ENCODE peak calls at places on chromosome 20, in four cellular contexts. K, X, Y and C are unnamed samples.

GRCh38 chr20:23584434-23585199 is 16.3 kb upstream of the CST9L start:
- DNase-seq in K (no peak), X (no peak), Y (no peak), C (no peak)

GRCh38 chr20:33832113-33832853 is 21.1 kb downstream of the CHMP4B start:
- DNase-seq in K (peak; percentile 88), X (no peak), Y (no peak), C (no peak)

GRCh38 chr20:58017970-58018530 is 210.4 kb downstream of the ANKRD60 start:
- DNase-seq in K (no peak), X (no peak), Y (no peak), C (no peak)

GRCh38 chr20:43681991-43682410 is 15.1 kb downstream of the MYBL2 start:
- DNase-seq in K (peak; percentile 74), X (no peak), Y (peak; percentile 99), C (peak; percentile 1)

GRCh38 chr20:20812141-20812540 is 99.7 kb upstream of the RALGAPA2 start:
- DNase-seq in K (no peak), X (no peak), Y (no peak), C (no peak)

GRCh38 chr20:33162753-33163152 is 5.2 kb upstream of the BPIFA2 start:
- DNase-seq in K (no peak), X (no peak), Y (no peak), C (no peak)

GRCh38 chr20:38395165-38395564 is 40.0 kb downstream of the SNHG17 start:
- DNase-seq in K (no peak), X (no peak), Y (no peak), C (no peak)

GRCh38 chr20:23060629-23061028 is 11.2 kb upstream of the THBD start:
- DNase-seq in K (no peak), X (no peak), Y (no peak), C (no peak)

GRCh38 chr20:47350181-47350550 is 6.3 kb downstream of the ZMYND8 start:
- DNase-seq in K (no peak), X (no peak), Y (no peak), C (no peak)

GRCh38 chr20:25058051-25058796 is at the start of gene ACSS1:
- DNase-seq in K (peak; percentile 78), X (peak; percentile 65), Y (peak; percentile 89), C (peak; percentile 84)

GRCh38 chr20:56460459-56460858 is 8.0 kb upstream of the RTF2 start:
- DNase-seq in K (no peak), X (peak; percentile 53), Y (no peak), C (no peak)

GRCh38 chr20:6685181-6685582 is 82.3 kb upstream of the BMP2 start:
- DNase-seq in K (no peak), X (no peak), Y (no peak), C (no peak)

GRCh38 chr20:768426-768978 is at the start of gene SLC52A3:
- DNase-seq in K (peak; percentile 89), X (no peak), Y (no peak), C (peak; percentile 82)

GRCh38 chr20:11902264-11902663 is 15.4 kb upstream of the BTBD3 start:
- DNase-seq in K (no peak), X (no peak), Y (no peak), C (no peak)

GRCh38 chr20:13412806-13413445 is 191.9 kb downstream of the ISM1 start:
- DNase-seq in K (no peak), X (no peak), Y (no peak), C (no peak)

GRCh38 chr20:50144362-50144761 is 9.2 kb downstream of the PEDS1 start:
- DNase-seq in K (peak; percentile 34), X (no peak), Y (no peak), C (no peak)

GRCh38 chr20:50318709-50319108 is 128.1 kb downstream of the CEBPB start:
- DNase-seq in K (peak; percentile 10), X (no peak), Y (no peak), C (no peak)

GRCh38 chr20:9609892-9610502 is 95.6 kb downstream of the LAMP5 start:
- DNase-seq in K (peak; percentile 71), X (no peak), Y (peak; percentile 84), C (peak; percentile 47)

GRCh38 chr20:24632581-24632980 is 163.2 kb downstream of the SYNDIG1 start:
- DNase-seq in K (no peak), X (no peak), Y (no peak), C (no peak)

DNA sequence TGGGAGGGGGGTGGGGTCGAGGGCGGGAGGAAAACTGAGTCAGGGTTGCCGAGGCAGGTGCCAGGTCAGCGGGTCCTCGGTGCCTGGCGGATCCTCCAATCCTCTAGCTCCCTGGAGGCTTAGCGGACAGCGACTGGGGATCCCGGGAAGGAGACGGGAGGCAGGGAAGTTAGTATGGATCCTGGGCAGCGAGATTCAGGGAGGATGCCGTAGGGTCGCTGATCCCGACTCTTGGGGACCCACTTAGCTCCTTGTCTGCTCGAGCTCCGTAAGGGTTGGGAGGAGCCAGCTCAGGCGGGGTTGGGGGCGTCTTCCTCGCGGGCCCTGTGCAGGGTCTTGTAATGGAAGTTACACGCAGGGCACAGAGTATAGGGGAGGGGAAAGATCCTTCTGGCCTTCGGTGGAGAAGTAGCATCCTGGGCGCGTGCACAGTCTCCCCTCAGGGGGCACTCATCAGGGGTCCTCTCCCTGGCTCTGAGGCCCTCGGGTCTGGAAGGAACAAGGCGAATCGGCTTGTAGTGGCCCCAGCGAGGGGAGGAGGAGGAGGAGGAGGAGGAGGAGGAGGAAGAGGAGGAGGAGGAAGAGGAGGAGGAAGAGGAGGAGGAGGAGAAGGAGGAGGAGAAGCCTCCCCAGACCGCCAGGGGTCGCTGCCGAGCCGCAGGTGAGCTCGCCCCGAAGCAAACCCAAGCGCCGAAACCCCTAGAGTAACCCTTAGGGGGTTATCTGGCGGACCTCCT is 6.4 kb upstream of the SLC12A5 start:
- DNase-seq in K (peak; percentile 67), X (peak; percentile 41), Y (peak; percentile 49), C (peak; percentile 90)
- H3K4me3 ChIP-seq in K (no peak overlapping the region), X (peak overlapping the region; percentile 20), Y (peak overlapping the region; percentile 60), C (peak overlapping the region; percentile 64)

GRCh38 chr20:2806351-2806701 is 5.9 kb upstream of the CPXM1 start:
- DNase-seq in K (peak; percentile 38), X (no peak), Y (no peak), C (no peak)
- H3K27me3 ChIP-seq in K (peaks cover 68% of the 10 kb centered on the region), X (peaks cover 7% of the 10 kb centered on the region), Y (peaks cover 59% of the 10 kb centered on the region), C (peaks cover 61% of the 10 kb centered on the region)

GRCh38 chr20:19015890-19016465 is 196.5 kb upstream of the SLC24A3 start:
- DNase-seq in K (no peak), X (no peak), Y (no peak), C (peak; percentile 17)

GRCh38 chr20:19013907-19014306 is 198.5 kb upstream of the SLC24A3 start:
- DNase-seq in K (no peak), X (no peak), Y (no peak), C (no peak)

GRCh38 chr20:19015326-19015725 is 197.1 kb upstream of the SLC24A3 start:
- DNase-seq in K (no peak), X (no peak), Y (no peak), C (peak; percentile 19)

GRCh38 chr20:19009071-19009688 is 195.6 kb downstream of the SCP2D1 start:
- DNase-seq in K (no peak), X (no peak), Y (no peak), C (no peak)

GRCh38 chr20:19012671-19013070 is 199.1 kb downstream of the SCP2D1 start:
- DNase-seq in K (no peak), X (no peak), Y (no peak), C (no peak)
- H3K4me3 ChIP-seq in K (no peak overlapping the region), X (no peak overlapping the region), Y (no peak overlapping the region), C (no peak overlapping the region)

GRCh38 chr20:61724376-61724775 is 341.3 kb downstream of the TAF4 start:
- DNase-seq in K (no peak), X (no peak), Y (no peak), C (peak; percentile 88)

GRCh38 chr20:61725966-61726365 is 339.7 kb downstream of the TAF4 start:
- DNase-seq in K (no peak), X (no peak), Y (no peak), C (no peak)

GRCh38 chr20:61726979-61727378 is 338.7 kb downstream of the TAF4 start:
- DNase-seq in K (no peak), X (no peak), Y (no peak), C (no peak)

GRCh38 chr20:61723538-61724257 is 342.0 kb downstream of the TAF4 start:
- DNase-seq in K (no peak), X (no peak), Y (no peak), C (no peak)

GRCh38 chr20:61725145-61725544 is 340.5 kb downstream of the TAF4 start:
- DNase-seq in K (no peak), X (no peak), Y (no peak), C (no peak)
- H3K27me3 ChIP-seq in K (no peaks in the 10 kb centered on the region), X (no peaks in the 10 kb centered on the region), Y (peaks cover 58% of the 10 kb centered on the region), C (no peaks in the 10 kb centered on the region)

DNA sequence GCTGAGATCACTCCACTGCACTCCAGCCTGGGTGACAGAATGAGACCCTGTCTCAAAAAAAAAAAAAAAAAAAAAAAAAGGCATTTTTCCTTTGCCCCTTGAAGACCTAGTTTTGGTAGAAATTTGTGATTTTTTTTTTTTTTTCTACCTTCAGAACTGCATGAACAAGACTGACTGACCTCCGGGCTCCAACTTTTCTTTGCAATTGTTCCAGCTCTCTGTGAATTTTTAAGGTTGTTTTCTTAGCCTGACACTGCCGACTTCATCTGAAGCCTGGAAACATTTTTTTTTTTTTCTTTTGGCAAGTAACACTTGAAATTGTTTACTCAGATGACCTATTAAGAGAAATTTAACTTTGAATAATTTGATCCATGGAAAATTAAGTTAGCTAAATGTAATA is 73.0 kb downstream of the SLC24A3 start:
- DNase-seq in K (no peak), X (no peak), Y (no peak), C (no peak)
- H3K4me3 ChIP-seq in K (no peak overlapping the region), X (no peak overlapping the region), Y (no peak overlapping the region), C (no peak overlapping the region)

GRCh38 chr20:63457737-63458136 is 14.7 kb downstream of the KCNQ2 start:
- DNase-seq in K (no peak), X (no peak), Y (peak; percentile 28), C (no peak)
- H3K27me3 ChIP-seq in K (peaks cover 84% of the 10 kb centered on the region), X (peaks cover 18% of the 10 kb centered on the region), Y (peaks cover 90% of the 10 kb centered on the region), C (no peaks in the 10 kb centered on the region)

DNA sequence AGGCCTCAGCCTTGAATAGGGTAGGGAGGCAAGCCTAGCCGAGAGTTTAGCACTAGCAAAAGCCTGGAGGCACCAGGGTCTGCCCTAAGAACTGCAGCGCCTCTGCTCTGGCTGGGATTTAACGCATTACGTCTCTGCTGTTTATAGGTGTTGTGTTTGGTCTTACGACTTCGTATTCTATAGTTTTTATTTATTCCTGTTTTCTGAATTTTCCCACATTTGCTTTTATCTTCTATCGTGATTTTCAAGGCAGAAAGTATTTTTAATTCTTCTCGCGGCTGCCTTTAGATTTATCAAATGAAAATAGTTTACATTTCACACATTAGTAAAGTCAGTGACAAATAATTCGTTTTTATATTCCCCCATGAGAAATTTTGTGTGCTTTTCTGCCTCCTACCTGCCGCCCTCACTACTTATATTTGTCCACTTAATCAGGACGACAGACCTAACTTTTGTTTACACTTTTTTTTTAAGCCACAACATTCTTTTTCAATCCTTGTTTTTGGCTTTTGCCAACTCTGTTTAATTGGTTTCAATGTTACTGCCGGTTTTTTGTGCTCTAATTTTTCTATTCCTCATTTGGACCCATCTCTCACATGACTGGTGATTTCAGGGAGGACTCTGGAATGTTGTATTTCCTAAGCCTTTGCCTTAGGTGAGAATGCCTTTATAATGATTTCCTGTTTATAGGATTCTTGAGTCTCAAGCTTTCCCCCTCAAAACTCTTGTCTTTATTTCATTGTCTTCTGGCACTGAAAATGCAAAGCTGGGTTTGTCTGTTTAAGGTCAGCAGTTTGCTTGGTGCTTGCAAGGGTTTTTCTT is 1.3 kb upstream of the LZTS3 start:
- DNase-seq in K (no peak), X (no peak), Y (no peak), C (no peak)
- H3K4me3 ChIP-seq in K (peak overlapping the region; percentile 75), X (peak overlapping the region; percentile 94), Y (no peak overlapping the region), C (peak overlapping the region; percentile 91)